ENCODE peak calls at places on chromosomes 16 and 17, in five cellular contexts. One of them, this sample, is unnamed.

GRCh38 chr16:22670551-22670970 is 143.4 kb upstream of the HS3ST2 start:
- DNase-seq in tibial nerve: no peak
- DNase-seq in K562: peak; percentile 76
- DNase-seq in GM23248: no peak
- DNase-seq in CD8-positive, alpha-beta memory T cell: no peak
- DNase-seq in this sample: peak; percentile 20

GRCh38 chr16:70713781-70714180 is 27.9 kb upstream of the MTSS2 start:
- DNase-seq in CD8-positive, alpha-beta memory T cell: no peak
- DNase-seq in GM23248: no peak
- DNase-seq in K562: no peak
- DNase-seq in tibial nerve: no peak
- DNase-seq in this sample: no peak

GRCh38 chr17:1484586-1485310 is 7.7 kb downstream of the MYO1C start:
- DNase-seq in K562: peak; percentile 75
- DNase-seq in tibial nerve: no peak
- DNase-seq in GM23248: peak; percentile 65
- DNase-seq in CD8-positive, alpha-beta memory T cell: peak; percentile 73
- DNase-seq in this sample: peak; percentile 56

GRCh38 chr16:82713778-82714177 is 87.0 kb downstream of the CDH13 start:
- DNase-seq in tibial nerve: no peak
- DNase-seq in K562: no peak
- DNase-seq in GM23248: no peak
- DNase-seq in CD8-positive, alpha-beta memory T cell: no peak
- DNase-seq in this sample: no peak

GRCh38 chr16:25012525-25012991 is 2.6 kb downstream of the ARHGAP17 start:
- DNase-seq in tibial nerve: no peak
- DNase-seq in K562: no peak
- DNase-seq in CD8-positive, alpha-beta memory T cell: no peak
- DNase-seq in GM23248: peak; percentile 94
- DNase-seq in this sample: no peak

GRCh38 chr16:67449328-67449727 is 18.4 kb downstream of the HSD11B2 start:
- DNase-seq in GM23248: no peak
- DNase-seq in tibial nerve: no peak
- DNase-seq in CD8-positive, alpha-beta memory T cell: no peak
- DNase-seq in K562: no peak
- DNase-seq in this sample: no peak

GRCh38 chr16:57284206-57284951 is at the start of gene PLLP:
- DNase-seq in CD8-positive, alpha-beta memory T cell: no peak
- DNase-seq in GM23248: peak; percentile 52
- DNase-seq in K562: peak; percentile 63
- DNase-seq in tibial nerve: no peak
- DNase-seq in this sample: peak; percentile 18

GRCh38 chr17:4004517-4005295 is 40.5 kb upstream of the ATP2A3 start:
- DNase-seq in GM23248: peak; percentile 70
- DNase-seq in K562: peak; percentile 80
- DNase-seq in tibial nerve: no peak
- DNase-seq in CD8-positive, alpha-beta memory T cell: peak; percentile 59
- DNase-seq in this sample: peak; percentile 55

GRCh38 chr17:80819422-80820164 is 172.0 kb upstream of the CHMP6 start:
- DNase-seq in tibial nerve: no peak
- DNase-seq in CD8-positive, alpha-beta memory T cell: no peak
- DNase-seq in GM23248: no peak
- DNase-seq in K562: no peak
- DNase-seq in this sample: no peak

GRCh38 chr17:39612291-39612894 is 4.7 kb upstream of the NEUROD2 start:
- DNase-seq in tibial nerve: no peak
- DNase-seq in GM23248: no peak
- DNase-seq in K562: no peak
- DNase-seq in CD8-positive, alpha-beta memory T cell: no peak
- DNase-seq in this sample: no peak

GRCh38 chr17:29205047-29205446 is 24.8 kb upstream of the MYO18A start:
- DNase-seq in GM23248: no peak
- DNase-seq in CD8-positive, alpha-beta memory T cell: no peak
- DNase-seq in tibial nerve: no peak
- DNase-seq in K562: no peak
- DNase-seq in this sample: no peak

GRCh38 chr17:47720754-47721533 is 12.1 kb upstream of the TBX21 start:
- DNase-seq in tibial nerve: no peak
- DNase-seq in CD8-positive, alpha-beta memory T cell: peak; percentile 88
- DNase-seq in K562: no peak
- DNase-seq in GM23248: peak; percentile 78
- DNase-seq in this sample: peak; percentile 20

DNA sequence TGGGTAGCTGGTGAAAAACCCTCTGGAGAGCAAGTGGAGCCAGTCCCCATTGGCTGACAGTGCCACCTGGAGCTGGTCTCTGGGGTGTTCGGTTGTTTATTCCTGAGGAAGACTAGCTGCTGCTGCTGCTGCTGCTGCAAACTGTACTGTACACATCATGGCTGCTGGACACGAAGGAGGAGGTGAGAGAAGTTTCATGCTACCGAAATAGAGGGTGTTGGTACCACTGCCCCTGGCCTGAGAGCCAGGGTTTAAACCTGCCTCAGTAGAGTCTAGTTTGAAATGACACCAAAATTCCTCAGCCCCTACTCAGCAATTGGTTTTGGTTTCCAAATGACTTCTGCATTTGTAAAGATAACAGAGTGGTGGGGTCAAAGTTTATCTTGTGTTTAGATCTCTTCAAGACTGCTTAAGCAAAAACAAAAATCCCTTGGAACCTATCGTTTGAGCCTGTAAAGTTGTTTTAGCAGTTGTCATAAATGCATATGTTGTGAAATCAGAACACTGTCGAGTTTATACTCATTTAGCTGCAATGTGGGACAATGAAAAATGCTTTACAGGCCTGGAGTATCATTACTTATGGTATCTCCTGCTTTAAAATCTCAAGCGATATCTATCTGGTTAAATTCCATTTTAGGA is 40.8 kb downstream of the CYB5B start:
- DNase-seq in tibial nerve: no peak
- DNase-seq in GM23248: no peak
- DNase-seq in CD8-positive, alpha-beta memory T cell: no peak
- DNase-seq in K562: peak; percentile 16
- DNase-seq in this sample: peak; percentile 29
- H3K4me1 ChIP-seq in tibial nerve: no peaks in the 10 kb centered on the region
- H3K4me1 ChIP-seq in GM23248: peaks cover 6% of the 10 kb centered on the region
- H3K4me1 ChIP-seq in CD8-positive, alpha-beta memory T cell: peaks cover 17% of the 10 kb centered on the region
- H3K4me1 ChIP-seq in K562: peaks cover 4% of the 10 kb centered on the region
- H3K4me1 ChIP-seq in this sample: peaks cover 55% of the 10 kb centered on the region

GRCh38 chr17:5587431-5588032 is 3.2 kb upstream of the NLRP1 start:
- DNase-seq in CD8-positive, alpha-beta memory T cell: peak; percentile 61
- DNase-seq in tibial nerve: no peak
- DNase-seq in K562: peak; percentile 73
- DNase-seq in GM23248: peak; percentile 74
- DNase-seq in this sample: peak; percentile 83

GRCh38 chr17:5584971-5585794 is 874 bp upstream of the NLRP1 start:
- DNase-seq in GM23248: peak; percentile 93
- DNase-seq in K562: no peak
- DNase-seq in CD8-positive, alpha-beta memory T cell: no peak
- DNase-seq in tibial nerve: no peak
- DNase-seq in this sample: no peak

GRCh38 chr17:5583426-5584382 is 605 bp downstream of the NLRP1 start:
- DNase-seq in K562: no peak
- DNase-seq in CD8-positive, alpha-beta memory T cell: no peak
- DNase-seq in tibial nerve: no peak
- DNase-seq in GM23248: peak; percentile 76
- DNase-seq in this sample: no peak

GRCh38 chr17:5584383-5584951 is at the start of gene NLRP1:
- DNase-seq in CD8-positive, alpha-beta memory T cell: peak; percentile 97
- DNase-seq in tibial nerve: peak; percentile 77
- DNase-seq in K562: no peak
- DNase-seq in GM23248: peak; percentile 98
- DNase-seq in this sample: peak; percentile 98

DNA sequence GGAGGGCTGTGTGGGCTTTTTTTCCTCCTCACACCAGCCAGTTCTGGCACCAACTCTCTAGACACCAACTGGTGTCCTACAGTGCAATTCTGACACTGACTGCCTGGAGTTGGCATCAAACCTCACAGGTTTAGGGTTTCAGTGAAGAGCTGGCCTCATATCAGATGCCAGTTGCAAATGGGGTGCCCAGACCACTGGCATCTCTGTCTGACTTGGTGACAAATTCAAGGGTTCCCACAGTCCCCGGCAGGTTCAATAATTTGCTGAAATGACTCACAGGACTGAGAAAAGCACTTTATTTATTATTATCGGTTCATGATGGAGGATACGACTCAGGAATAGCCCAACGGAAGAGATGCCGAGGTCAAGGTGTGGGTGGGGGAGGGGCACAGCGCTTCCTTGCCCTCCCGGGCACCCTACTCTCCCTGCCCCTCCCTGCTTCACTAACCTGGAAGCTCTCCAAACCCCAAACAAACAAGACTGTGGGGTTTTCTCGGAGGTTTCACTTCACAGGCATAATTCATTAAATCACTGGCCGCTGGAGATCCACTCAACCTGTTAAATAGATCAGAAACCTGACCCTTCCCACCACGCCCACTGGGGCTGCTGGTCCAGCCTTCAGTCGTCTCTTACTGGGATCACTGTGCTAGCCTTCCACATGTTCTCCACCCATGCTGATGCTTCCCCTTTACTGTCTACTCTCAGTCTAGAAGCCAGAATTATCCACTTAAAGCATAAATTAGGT is 1.7 kb upstream of the NLRP1 start:
- DNase-seq in CD8-positive, alpha-beta memory T cell: no peak
- DNase-seq in GM23248: no peak
- DNase-seq in K562: no peak
- DNase-seq in tibial nerve: no peak
- DNase-seq in this sample: peak; percentile 29
- H3K27ac ChIP-seq in CD8-positive, alpha-beta memory T cell: peak overlapping the region; percentile 27
- H3K27ac ChIP-seq in GM23248: no peak overlapping the region
- H3K27ac ChIP-seq in K562: no peak overlapping the region
- H3K27ac ChIP-seq in tibial nerve: peak overlapping the region; percentile 82
- H3K27ac ChIP-seq in this sample: peak overlapping the region; percentile 86

DNA sequence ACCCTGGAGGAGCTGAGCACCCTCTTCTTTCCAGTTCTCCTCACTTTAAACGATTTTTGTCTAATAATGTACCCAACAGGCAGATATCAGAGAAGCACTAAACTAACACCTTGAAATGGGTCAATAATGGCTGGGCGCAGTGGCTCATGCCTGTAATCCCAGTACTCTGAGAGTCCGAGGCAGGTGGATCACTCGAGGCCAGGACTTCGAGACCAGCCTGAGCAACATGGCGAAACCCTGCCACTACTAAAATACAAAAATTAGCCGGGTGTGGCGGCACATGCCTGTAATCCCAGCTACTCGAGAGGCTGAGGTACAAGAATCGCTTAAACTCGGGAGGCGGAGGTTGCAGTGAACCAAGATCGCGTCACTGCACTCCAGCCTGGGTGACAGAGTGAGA is 57.4 kb downstream of the ZFHX3 start:
- DNase-seq in GM23248: no peak
- DNase-seq in tibial nerve: no peak
- DNase-seq in K562: no peak
- DNase-seq in CD8-positive, alpha-beta memory T cell: no peak
- DNase-seq in this sample: no peak
- H3K4me1 ChIP-seq in GM23248: peaks cover 45% of the 10 kb centered on the region
- H3K4me1 ChIP-seq in tibial nerve: peaks cover 9% of the 10 kb centered on the region
- H3K4me1 ChIP-seq in K562: no peaks in the 10 kb centered on the region
- H3K4me1 ChIP-seq in CD8-positive, alpha-beta memory T cell: no peaks in the 10 kb centered on the region
- H3K4me1 ChIP-seq in this sample: no peaks in the 10 kb centered on the region

GRCh38 chr17:50589112-50589712 is 28.7 kb downstream of the CACNA1G start:
- DNase-seq in K562: no peak
- DNase-seq in tibial nerve: no peak
- DNase-seq in GM23248: peak; percentile 44
- DNase-seq in CD8-positive, alpha-beta memory T cell: no peak
- DNase-seq in this sample: no peak
- H3K27ac ChIP-seq in K562: no peak overlapping the region
- H3K27ac ChIP-seq in tibial nerve: no peak overlapping the region
- H3K27ac ChIP-seq in GM23248: no peak overlapping the region
- H3K27ac ChIP-seq in CD8-positive, alpha-beta memory T cell: no peak overlapping the region
- H3K27ac ChIP-seq in this sample: no peak overlapping the region

This sample was measured in CD4-positive, CD25-positive, alpha-beta regulatory T cell.